ENCODE peak calls at places on chromosomes 6 and 20, in four cellular contexts. Y, B, W and M are unnamed samples.

GRCh38 chr6:10412165-10412947 is 2.5 kb downstream of the TFAP2A start:
- DNase-seq in Y (peak), B (no peak), W (peak), M (peak)

GRCh38 chr6:110486756-110487155 is 10.3 kb upstream of the SLC22A16 start:
- DNase-seq in Y (no peak), B (no peak), W (no peak), M (no peak)

GRCh38 chr6:3361312-3362037 is 95.4 kb downstream of the SLC22A23 start:
- DNase-seq in Y (no peak), B (no peak), W (no peak), M (no peak)

GRCh38 chr6:142011156-142011555 is 121.6 kb upstream of the GJE1 start:
- DNase-seq in Y (no peak), B (no peak), W (peak), M (no peak)

GRCh38 chr20:2767768-2768631 is 32.4 kb downstream of the CPXM1 start:
- DNase-seq in Y (no peak), B (no peak), W (peak), M (no peak)

GRCh38 chr6:156747715-156748114 is 29.5 kb upstream of the ARID1B start:
- DNase-seq in Y (no peak), B (no peak), W (no peak), M (no peak)

GRCh38 chr20:56760610-56761009 is 131.5 kb downstream of the TFAP2C start:
- DNase-seq in Y (no peak), B (no peak), W (no peak), M (no peak)

GRCh38 chr6:71203211-71203610 is 85.4 kb upstream of the OGFRL1 start:
- DNase-seq in Y (no peak), B (no peak), W (no peak), M (no peak)

GRCh38 chr6:97947841-97948240 is 664.8 kb upstream of the MMS22L start:
- DNase-seq in Y (no peak), B (no peak), W (peak), M (peak)

GRCh38 chr6:3438190-3439167 is 18.4 kb downstream of the SLC22A23 start:
- DNase-seq in Y (no peak), B (no peak), W (peak), M (peak)

GRCh38 chr6:447381-448165 is 56.0 kb downstream of the IRF4 start:
- DNase-seq in Y (no peak), B (no peak), W (no peak), M (no peak)

GRCh38 chr6:28004350-28005123 is 47.5 kb downstream of the OR2B6 start:
- DNase-seq in Y (no peak), B (no peak), W (no peak), M (no peak)

GRCh38 chr20:60378620-60379019 is 420.4 kb downstream of the CDH26 start:
- DNase-seq in Y (no peak), B (no peak), W (no peak), M (no peak)

GRCh38 chr6:107386904-107387303 is 72.5 kb downstream of the PDSS2 start:
- DNase-seq in Y (no peak), B (no peak), W (no peak), M (no peak)

GRCh38 chr6:42402184-42402583 is 49.5 kb downstream of the TRERF1 start:
- DNase-seq in Y (no peak), B (peak), W (peak), M (peak)